ENCODE peak calls at places on chromosome X, in six cellular contexts. B is stomach, N is spleen, K is upper lobe of left lung, E is prostate gland, R is breast epithelium. O is an unnamed sample.

GRCh38 chrX:145923376-145923775 is 105.7 kb downstream of the SLITRK2 start:
- DNase-seq in B (no peak), N (no peak), K (no peak), E (no peak), R (no peak), O (no peak)

GRCh38 chrX:123267220-123267619 is 83.1 kb downstream of the GRIA3 start:
- DNase-seq in B (no peak), N (no peak), K (no peak), E (no peak), R (no peak), O (no peak)

GRCh38 chrX:7574325-7574724 is 268.6 kb upstream of the VCX start:
- DNase-seq in B (no peak), N (no peak), K (no peak), E (no peak), R (no peak), O (no peak)

GRCh38 chrX:45598841-45599240 is 398.2 kb upstream of the DIPK2B start:
- DNase-seq in B (no peak), N (no peak), K (no peak), E (no peak), R (no peak), O (no peak)

GRCh38 chrX:3532571-3532970 is 180.9 kb downstream of the PRKX start:
- DNase-seq in B (no peak), N (no peak), K (no peak), E (no peak), R (no peak), O (no peak)

GRCh38 chrX:70338290-70338689 is 48.4 kb downstream of the KIF4A start:
- DNase-seq in B (no peak), N (no peak), K (no peak), E (no peak), R (no peak), O (no peak)

GRCh38 chrX:38754102-38754790 is 47.0 kb upstream of the MID1IP1 start:
- DNase-seq in B (no peak), N (no peak), K (no peak), E (peak; percentile 3), R (no peak), O (peak; percentile 35)

GRCh38 chrX:121106484-121107235 is 59.2 kb downstream of the GLUD2 start:
- DNase-seq in B (no peak), N (no peak), K (no peak), E (no peak), R (no peak), O (no peak)

GRCh38 chrX:17328837-17329236 is 46.2 kb upstream of the NHS start:
- DNase-seq in B (no peak), N (no peak), K (no peak), E (no peak), R (no peak), O (no peak)

GRCh38 chrX:44974462-44974861 is 101.5 kb downstream of the KDM6A start:
- DNase-seq in B (no peak), N (no peak), K (no peak), E (no peak), R (no peak), O (no peak)

GRCh38 chrX:23784487-23785301 is 1.7 kb downstream of the SAT1 start:
- DNase-seq in B (no peak), N (no peak), K (no peak), E (no peak), R (no peak), O (no peak)

GRCh38 chrX:123140904-123141303 is 43.2 kb upstream of the GRIA3 start:
- DNase-seq in B (no peak), N (no peak), K (no peak), E (no peak), R (no peak), O (no peak)

GRCh38 chrX:68571292-68572256 is 72.7 kb downstream of the YIPF6 start:
- DNase-seq in B (no peak), N (no peak), K (no peak), E (no peak), R (no peak), O (peak; percentile 32)

GRCh38 chrX:130330706-130331105 is 9.0 kb upstream of the SLC25A14 start:
- DNase-seq in B (peak; percentile 56), N (peak; percentile 64), K (no peak), E (peak; percentile 19), R (no peak), O (peak; percentile 47)

GRCh38 chrX:129622757-129623301 is 31.9 kb downstream of the APLN start:
- DNase-seq in B (no peak), N (no peak), K (no peak), E (no peak), R (peak; percentile 90), O (no peak)

GRCh38 chrX:38805294-38806053 is 4.2 kb downstream of the MID1IP1 start:
- DNase-seq in B (peak; percentile 74), N (peak; percentile 91), K (peak; percentile 90), E (peak; percentile 46), R (peak; percentile 39), O (no peak)

GRCh38 chrX:139739138-139739537 is 31.2 kb upstream of the MCF2 start:
- DNase-seq in B (no peak), N (no peak), K (no peak), E (no peak), R (no peak), O (no peak)

GRCh38 chrX:45807572-45808425 is 607.1 kb upstream of the DIPK2B start:
- DNase-seq in B (no peak), N (no peak), K (no peak), E (no peak), R (no peak), O (no peak)

GRCh38 chrX:55006827-55007621 is 6.9 kb downstream of the APEX2 start:
- DNase-seq in B (no peak), N (no peak), K (peak; percentile 17), E (no peak), R (no peak), O (no peak)

GRCh38 chrX:65783746-65784145 is 116.3 kb downstream of the MSN start:
- DNase-seq in B (no peak), N (no peak), K (no peak), E (no peak), R (no peak), O (no peak)

GRCh38 chrX:68286980-68287379 is 146.3 kb downstream of the OPHN1 start:
- DNase-seq in B (no peak), N (no peak), K (no peak), E (no peak), R (no peak), O (no peak)

GRCh38 chrX:126551306-126551705 is 1.3 kb downstream of the DCAF12L1 start:
- DNase-seq in B (no peak), N (no peak), K (no peak), E (no peak), R (no peak), O (no peak)

GRCh38 chrX:46244451-46244850 is 300.8 kb downstream of the ZNF674 start:
- DNase-seq in B (no peak), N (no peak), K (no peak), E (no peak), R (no peak), O (no peak)

GRCh38 chrX:103488332-103488731 is 31.0 kb downstream of the RAB40A start:
- DNase-seq in B (no peak), N (no peak), K (no peak), E (no peak), R (no peak), O (no peak)

DNA sequence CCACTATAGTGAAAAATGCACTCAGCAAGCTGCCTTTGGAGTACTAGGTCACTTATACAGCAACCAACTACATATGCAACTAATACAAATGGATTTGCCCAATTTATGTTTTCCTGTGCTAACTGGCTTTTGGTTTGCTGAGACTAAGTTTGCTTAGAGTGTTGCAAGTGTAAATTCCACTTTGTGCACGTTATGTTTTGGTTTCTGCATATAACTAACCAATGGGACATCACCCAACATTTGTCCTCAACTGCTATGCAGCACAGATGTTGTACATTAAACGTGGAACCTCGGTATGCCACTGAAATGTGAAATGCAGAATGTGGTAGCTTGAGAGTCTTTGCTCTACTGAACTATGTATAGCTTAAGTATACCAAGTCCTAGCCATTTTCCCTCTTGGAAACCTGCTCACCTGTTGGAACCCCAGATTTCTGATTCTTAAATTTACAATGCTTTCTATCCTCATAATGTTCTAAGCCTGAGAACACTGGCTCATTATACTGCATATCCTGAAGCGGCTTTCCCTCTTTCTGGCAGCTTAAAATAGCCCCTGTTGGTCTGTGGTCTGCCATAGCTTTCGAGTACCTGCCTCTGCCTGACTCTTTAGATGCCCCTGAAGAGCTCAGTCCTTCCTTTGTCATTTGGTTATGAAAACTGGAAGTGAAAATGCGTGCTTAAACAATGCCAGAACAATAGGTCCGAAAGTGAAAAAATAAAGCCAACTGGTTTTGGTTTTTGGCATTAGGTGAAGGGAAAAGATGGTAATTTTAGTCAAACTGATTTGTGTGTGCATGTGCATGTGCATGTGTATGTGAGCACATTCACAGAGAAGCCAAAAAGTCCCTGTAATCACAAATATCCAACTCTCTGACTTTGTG is 158.0 kb downstream of the SH2D1A start:
- DNase-seq in B (no peak), N (no peak), K (no peak), E (no peak), R (no peak), O (no peak)
- H3K4me3 ChIP-seq in B (no peak overlapping the region), N (no peak overlapping the region), K (no peak overlapping the region), E (no peak overlapping the region), R (no peak overlapping the region), O (no peak overlapping the region)

GRCh38 chrX:132837971-132838370 is 120.5 kb downstream of the HS6ST2 start:
- DNase-seq in B (no peak), N (no peak), K (no peak), E (no peak), R (no peak), O (no peak)
- H3K9me3 ChIP-seq in B (no peaks in the 10 kb centered on the region), N (no peaks in the 10 kb centered on the region), K (no peaks in the 10 kb centered on the region), E (no peaks in the 10 kb centered on the region), R (no peaks in the 10 kb centered on the region), O (no peaks in the 10 kb centered on the region)

DNA sequence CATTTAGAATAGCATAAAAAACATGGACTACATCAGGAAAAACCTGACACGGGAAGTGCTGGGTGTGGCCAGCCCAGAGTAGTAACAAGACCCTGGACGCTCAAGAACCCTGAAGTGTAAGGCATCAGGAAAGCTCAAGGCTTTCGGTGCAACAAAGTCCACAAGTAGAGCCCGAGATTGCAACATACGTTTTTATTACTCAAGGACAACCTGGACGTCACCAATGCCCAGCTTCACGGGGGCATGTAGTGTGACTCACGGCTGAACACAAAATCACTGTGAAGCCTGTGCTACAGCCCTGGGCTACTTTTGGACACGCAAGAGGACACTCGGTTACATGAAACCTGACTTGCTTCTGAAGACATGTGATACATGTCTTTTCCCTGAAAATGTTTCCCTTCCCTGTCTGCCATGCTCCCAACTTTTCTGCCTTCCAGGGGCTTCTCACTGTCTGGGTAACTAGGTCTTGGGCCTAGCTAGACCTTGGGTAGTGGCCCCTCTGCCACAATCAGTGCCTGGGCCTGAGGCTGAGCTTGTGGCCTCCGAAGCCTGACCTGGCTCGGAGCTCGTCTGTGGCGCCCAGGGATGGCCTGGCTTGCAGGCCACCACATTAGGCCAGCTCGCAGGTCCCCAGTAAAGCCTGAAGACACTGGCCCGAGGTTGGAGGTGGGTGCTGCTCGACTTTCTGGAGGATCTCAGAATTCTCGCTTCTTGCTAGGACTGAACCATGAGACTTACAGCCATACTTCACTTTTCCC is 9.2 kb downstream of the IRAK1 start:
- DNase-seq in B (no peak), N (no peak), K (no peak), E (no peak), R (no peak), O (no peak)
- TF ChIP-seq POLR2AphosphoS5 in B (no peak), N (no peak), K (peak; percentile 49), E (no peak), R (no peak), O (no peak)

DNA sequence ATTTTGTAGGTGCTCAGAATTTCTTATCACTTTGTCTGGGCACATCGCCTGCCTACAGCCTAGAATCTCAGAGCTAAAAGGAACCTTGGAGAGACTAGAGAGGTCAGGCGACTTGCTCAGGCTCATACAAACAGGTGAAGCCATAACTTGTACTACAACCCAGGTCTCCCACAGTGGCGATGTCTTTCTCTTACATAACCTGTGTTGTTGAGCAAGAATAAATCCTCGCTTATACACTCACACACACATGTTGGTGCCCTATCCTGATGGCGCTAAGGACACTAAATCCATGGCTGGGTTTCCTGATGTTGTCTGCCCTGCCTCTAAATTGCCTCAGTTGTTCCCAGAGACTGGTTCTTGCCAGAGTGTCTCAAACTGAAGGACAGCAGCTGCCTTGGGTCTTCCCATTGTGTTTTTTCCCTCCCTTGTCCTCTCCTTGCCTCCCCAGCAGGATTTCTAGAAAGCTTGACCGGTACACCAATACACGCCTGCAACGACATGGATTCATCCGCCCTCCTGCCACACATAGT is 1.6 kb downstream of the TSC22D3 start:
- DNase-seq in B (no peak), N (no peak), K (no peak), E (no peak), R (no peak), O (no peak)
- H3K4me3 ChIP-seq in B (peak overlapping the region; percentile 59), N (no peak overlapping the region), K (peak overlapping the region; percentile 64), E (peak overlapping the region; percentile 38), R (peak overlapping the region; percentile 72), O (no peak overlapping the region)

O was measured in Panc1.